ENCODE peak calls at places on chromosomes 7 and 10, in nine cellular contexts. O is right lobe of liver, D is esophagus squamous epithelium, P is body of pancreas, U is astrocyte, N is transverse colon, B is neural progenitor cell, A is tibial artery, C is lung. T is an unnamed sample. For H3K27me3 and H3K4me1, the result is how much of the 10 kb centered on the place peaks cover.

GRCh38 chr10:70816220-70816894 is 609 bp downstream of the SGPL1 start:
- DNase-seq in O (peak), D (no peak), P (peak), U (peak), N (peak), B (peak), A (peak), C (peak), T (peak)

GRCh38 chr7:94059747-94060146 is 55.6 kb upstream of the BET1 start:
- DNase-seq in O (no peak), D (no peak), P (no peak), U (peak), N (no peak), B (no peak), A (no peak), C (no peak), T (no peak)

GRCh38 chr10:5590816-5591215 is 66.1 kb downstream of the CALML3 start:
- DNase-seq in O (no peak), D (no peak), P (no peak), U (no peak), N (no peak), B (no peak), A (peak), C (no peak), T (no peak)

GRCh38 chr7:6705959-6706665 is 635 bp downstream of the ZNF12 start:
- DNase-seq in O (peak), D (no peak), P (peak), U (peak), N (peak), B (peak), A (no peak), C (no peak), T (peak)

GRCh38 chr10:44046605-44047004 is 338.3 kb downstream of the CXCL12 start:
- DNase-seq in O (no peak), D (no peak), P (peak), U (peak), N (no peak), B (peak), A (no peak), C (no peak), T (no peak)

GRCh38 chr7:130486114-130486962 is 5.5 kb upstream of the MEST start:
- DNase-seq in O (peak), D (no peak), P (peak), U (no peak), N (peak), B (peak), A (no peak), C (peak), T (no peak)

GRCh38 chr7:95199779-95200558 is 124.4 kb downstream of the PON1 start:
- DNase-seq in O (peak), D (no peak), P (peak), U (peak), N (peak), B (peak), A (no peak), C (peak), T (peak)

GRCh38 chr10:17074548-17074860 is 55.1 kb downstream of the CUBN start:
- DNase-seq in O (no peak), D (no peak), P (no peak), U (peak), N (no peak), B (no peak), A (no peak), C (no peak), T (no peak)

GRCh38 chr7:44378744-44379143 is 53.4 kb upstream of the CAMK2B start:
- DNase-seq in O (no peak), D (no peak), P (no peak), U (peak), N (no peak), B (no peak), A (no peak), C (peak), T (no peak)

GRCh38 chr10:79137826-79138225 is 69.1 kb downstream of the ZMIZ1 start:
- DNase-seq in O (no peak), D (no peak), P (peak), U (peak), N (peak), B (no peak), A (no peak), C (no peak), T (no peak)

GRCh38 chr10:81546243-81546642 is 328.8 kb upstream of the NRG3 start:
- DNase-seq in O (no peak), D (no peak), P (no peak), U (no peak), N (no peak), B (no peak), A (no peak), C (no peak), T (no peak)

GRCh38 chr10:113454341-113455061 is 98.4 kb upstream of the HABP2 start:
- DNase-seq in O (peak), D (no peak), P (peak), U (no peak), N (peak), B (peak), A (peak), C (no peak), T (peak)

GRCh38 chr7:113460067-113460466 is 341.7 kb upstream of the SMIM30 start:
- DNase-seq in O (no peak), D (no peak), P (peak), U (no peak), N (no peak), B (no peak), A (no peak), C (no peak), T (no peak)

GRCh38 chr10:50997461-50997860 is 76.8 kb upstream of the PRKG1 start:
- DNase-seq in O (no peak), D (no peak), P (no peak), U (no peak), N (no peak), B (no peak), A (no peak), C (no peak), T (no peak)

GRCh38 chr7:3009086-3009485 is 34.6 kb downstream of the CARD11 start:
- DNase-seq in O (no peak), D (no peak), P (no peak), U (no peak), N (no peak), B (no peak), A (no peak), C (no peak), T (no peak)

GRCh38 chr10:5159126-5159525 is 25.8 kb downstream of the AKR1C8 start:
- DNase-seq in O (no peak), D (no peak), P (no peak), U (no peak), N (no peak), B (no peak), A (no peak), C (no peak), T (no peak)

GRCh38 chr10:67079126-67079525 is 153.3 kb downstream of the LRRTM3 start:
- DNase-seq in O (no peak), D (no peak), P (peak), U (no peak), N (no peak), B (no peak), A (no peak), C (no peak), T (no peak)

GRCh38 chr7:1850976-1851571 is 181.0 kb downstream of the ELFN1 start:
- DNase-seq in O (peak), D (no peak), P (no peak), U (no peak), N (no peak), B (no peak), A (peak), C (no peak), T (no peak)

GRCh38 chr7:128783143-128783799 is 7.7 kb upstream of the OPN1SW start:
- DNase-seq in O (no peak), D (no peak), P (peak), U (peak), N (peak), B (peak), A (peak), C (no peak), T (peak)

GRCh38 chr7:134865001-134865845 is 85.8 kb downstream of the CALD1 start:
- DNase-seq in O (no peak), D (no peak), P (no peak), U (peak), N (no peak), B (peak), A (no peak), C (no peak), T (no peak)

GRCh38 chr7:149799397-149800168 is 26.2 kb upstream of the ZNF467 start:
- DNase-seq in O (peak), D (no peak), P (peak), U (no peak), N (peak), B (peak), A (no peak), C (peak), T (no peak)

GRCh38 chr7:116284390-116284789 is 74.1 kb downstream of the TES start:
- DNase-seq in O (no peak), D (no peak), P (no peak), U (no peak), N (no peak), B (no peak), A (no peak), C (no peak), T (no peak)

GRCh38 chr7:10802526-10802925 is 171.1 kb upstream of the PHF14 start:
- DNase-seq in O (no peak), D (no peak), P (no peak), U (peak), N (no peak), B (no peak), A (no peak), C (no peak), T (no peak)

GRCh38 chr7:144437370-144438191 is 34.1 kb upstream of the NOBOX start:
- DNase-seq in O (no peak), D (no peak), P (peak), U (peak), N (peak), B (peak), A (no peak), C (peak), T (no peak)

GRCh38 chr7:43513236-43513635 is 69.7 kb upstream of the STK17A start:
- DNase-seq in O (no peak), D (no peak), P (no peak), U (no peak), N (no peak), B (no peak), A (no peak), C (no peak), T (no peak)

GRCh38 chr7:155456772-155457543 is 971 bp upstream of the EN2 start:
- DNase-seq in O (peak), D (no peak), P (peak), U (peak), N (peak), B (peak), A (no peak), C (peak), T (no peak)

GRCh38 chr10:104591451-104591850 is 49.6 kb upstream of the SORCS3 start:
- DNase-seq in O (no peak), D (no peak), P (no peak), U (no peak), N (no peak), B (no peak), A (no peak), C (no peak), T (no peak)

GRCh38 chr7:126702242-126703016 is 550.3 kb downstream of the GRM8 start:
- DNase-seq in O (no peak), D (no peak), P (no peak), U (peak), N (no peak), B (no peak), A (no peak), C (no peak), T (no peak)
- H3K4me3 ChIP-seq in O (no peak), D (no peak), P (no peak), U (no peak), N (no peak), B (no peak), A (no peak), C (no peak), T (no peak)

GRCh38 chr7:38309555-38309954 is 36.1 kb upstream of the TARP start:
- DNase-seq in O (no peak), D (no peak), P (no peak), U (no peak), N (no peak), B (no peak), A (no peak), C (no peak), T (no peak)

GRCh38 chr7:38306136-38306535 is 32.7 kb upstream of the TARP start:
- DNase-seq in O (no peak), D (no peak), P (no peak), U (peak), N (no peak), B (no peak), A (no peak), C (no peak), T (no peak)

GRCh38 chr7:38310601-38311057 is 37.2 kb upstream of the TARP start:
- DNase-seq in O (peak), D (no peak), P (peak), U (no peak), N (peak), B (no peak), A (no peak), C (no peak), T (no peak)

GRCh38 chr7:38306914-38307313 is 33.5 kb upstream of the TARP start:
- DNase-seq in O (no peak), D (no peak), P (no peak), U (no peak), N (no peak), B (no peak), A (no peak), C (no peak), T (no peak)

DNA sequence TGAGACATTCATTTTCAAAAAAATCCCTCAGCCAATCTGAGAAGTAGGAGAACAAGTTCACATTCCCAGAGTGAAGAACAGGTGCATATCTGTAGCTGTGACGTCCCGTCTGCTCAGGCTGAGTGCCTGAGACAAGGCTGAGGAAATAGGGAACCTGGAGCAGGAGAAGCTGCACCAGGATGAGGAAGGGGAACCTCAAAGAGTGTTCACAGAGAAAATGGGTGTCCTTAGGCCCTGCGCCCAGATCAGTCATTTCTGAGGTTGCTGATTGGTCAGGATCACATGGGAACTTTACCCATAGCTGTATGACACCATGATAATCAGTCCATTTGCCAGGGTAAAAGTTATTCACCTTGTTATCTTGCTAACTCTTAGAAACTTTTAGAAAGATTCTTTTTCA is 34.2 kb upstream of the TARP start:
- DNase-seq in O (no peak), D (no peak), P (peak), U (no peak), N (no peak), B (no peak), A (no peak), C (no peak), T (no peak)
- H3K27me3 ChIP-seq in O (under half), D (under half), P (under half), U (under half), N (under half), B (under half), A (under half), C (under half), T (under half)

DNA sequence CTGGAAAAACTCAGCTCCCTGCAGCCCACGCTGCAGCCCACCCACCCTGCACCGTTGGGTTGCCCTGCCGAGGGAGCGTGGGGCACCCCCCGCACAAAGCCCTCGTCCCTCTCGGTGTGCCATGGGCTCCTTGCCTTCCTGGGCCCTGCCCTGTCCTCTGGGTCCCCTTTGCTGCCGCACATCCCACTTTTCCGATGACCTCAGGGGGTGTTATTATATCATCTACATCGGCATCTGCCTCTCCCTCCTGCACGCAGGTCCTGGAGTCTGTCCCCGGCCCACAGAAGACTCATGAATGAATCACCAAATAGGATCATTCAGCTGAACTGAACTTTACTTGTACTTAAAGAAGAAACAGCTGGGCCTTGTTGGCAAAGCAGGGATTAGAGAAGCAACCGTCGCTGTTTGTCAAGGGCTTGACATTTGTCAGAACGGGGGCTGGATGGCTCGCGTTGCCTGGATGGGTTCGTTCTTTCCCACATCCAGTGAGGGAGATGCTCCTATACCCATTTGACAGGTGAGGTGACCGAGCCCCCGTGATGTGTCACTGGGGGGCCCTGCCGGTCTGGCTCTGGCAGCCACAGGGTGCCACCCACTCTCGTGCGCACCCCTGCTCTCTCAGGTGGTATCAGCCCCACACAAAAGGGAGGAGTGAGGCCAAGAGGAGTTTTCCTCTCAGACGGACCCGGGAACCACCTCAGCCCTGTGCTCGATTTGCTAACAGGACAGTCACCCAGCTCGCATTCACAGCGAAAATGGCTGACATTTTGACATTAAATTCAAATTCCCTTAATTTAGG is 58.6 kb upstream of the EBF3 start:
- DNase-seq in O (no peak), D (no peak), P (peak), U (peak), N (no peak), B (no peak), A (peak), C (no peak), T (no peak)
- H3K4me1 ChIP-seq in O (under half), D (under half), P (under half), U (under half), N (under half), B (under half), A (under half), C (under half), T (under half)

DNA sequence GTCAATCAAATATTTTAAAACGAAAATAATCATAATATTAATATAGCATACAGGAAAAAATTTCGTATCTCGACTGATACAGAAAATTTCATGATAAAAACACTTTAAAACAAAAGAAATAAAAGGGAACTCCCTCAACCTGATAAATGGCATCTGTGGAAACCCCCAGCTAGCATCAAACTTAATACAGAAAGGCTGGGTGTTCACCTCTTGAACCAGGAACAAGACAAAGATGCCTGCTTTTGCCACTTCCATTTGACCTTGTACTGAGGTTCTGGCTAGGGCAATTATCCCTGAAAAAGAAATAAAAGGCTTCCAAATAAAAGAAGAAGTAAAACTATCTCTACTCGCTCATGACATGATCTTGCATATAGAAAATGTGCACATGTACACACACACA is 2.5 kb upstream of the ALOX5 start:
- DNase-seq in O (no peak), D (no peak), P (no peak), U (no peak), N (no peak), B (no peak), A (no peak), C (no peak), T (no peak)
- H3K4me3 ChIP-seq in O (no peak), D (no peak), P (no peak), U (no peak), N (no peak), B (no peak), A (no peak), C (no peak), T (no peak)

DNA sequence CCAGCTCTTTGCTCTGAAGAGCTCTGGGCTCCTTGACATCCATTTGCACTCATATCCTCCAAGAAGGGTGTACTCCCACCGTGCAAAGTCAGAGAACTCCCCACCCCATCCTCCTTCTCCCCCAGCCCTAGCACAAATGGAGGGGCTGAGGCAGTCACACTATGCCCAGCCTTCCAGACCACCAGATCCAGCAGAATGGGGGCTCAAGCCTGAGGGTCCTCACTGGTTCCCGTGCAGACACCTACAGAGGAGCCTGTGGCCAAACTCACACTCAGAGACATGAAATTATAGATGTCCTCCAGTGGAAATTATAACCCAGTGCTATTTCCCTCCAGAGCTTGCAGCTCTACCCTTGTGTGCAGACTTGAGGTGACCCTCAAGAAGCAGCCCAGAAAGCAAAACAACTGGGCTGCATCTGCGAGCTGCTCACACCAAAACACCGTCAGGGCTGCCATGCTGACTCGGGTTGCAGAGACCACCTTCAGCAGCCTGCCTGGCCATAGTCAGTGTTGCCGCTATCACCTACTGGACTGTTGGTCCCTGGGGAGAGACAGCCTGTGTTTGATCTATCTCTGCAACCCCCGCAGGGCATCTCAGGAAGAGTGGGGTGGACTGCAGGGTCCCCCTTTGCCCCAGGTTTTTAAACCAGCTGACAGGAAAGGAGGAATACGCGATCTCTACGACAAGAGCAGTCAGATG is 7.4 kb downstream of the ZNF488 start:
- DNase-seq in O (no peak), D (no peak), P (no peak), U (no peak), N (no peak), B (no peak), A (no peak), C (peak), T (no peak)
- H3K27me3 ChIP-seq in O (under half), D (under half), P (under half), U (under half), N (under half), B (under half), A (under half), C (under half), T (under half)

DNA sequence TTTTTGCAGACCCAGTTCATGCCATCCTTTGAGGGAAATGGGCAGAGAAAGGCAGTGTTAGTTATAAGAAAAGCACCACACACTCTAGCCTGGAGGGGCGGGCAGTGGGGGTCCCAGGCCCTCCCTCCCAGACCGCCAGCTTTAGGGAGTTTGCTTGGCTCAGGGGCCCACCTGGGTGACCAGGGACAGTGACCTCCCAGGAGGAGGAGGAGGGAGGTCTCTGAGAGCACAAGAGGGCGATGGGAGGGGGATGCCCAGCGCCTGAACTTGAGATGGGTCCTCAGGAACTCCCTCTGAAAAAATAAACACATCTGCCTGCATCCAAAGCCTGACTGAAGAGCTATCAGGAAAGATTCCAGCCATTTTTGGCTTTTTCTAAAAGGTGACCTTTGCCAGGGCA is 32.6 kb downstream of the TRIM8 start:
- DNase-seq in O (no peak), D (no peak), P (no peak), U (no peak), N (no peak), B (no peak), A (peak), C (no peak), T (no peak)
- H3K4me1 ChIP-seq in O (under half), D (half or more), P (under half), U (under half), N (half or more), B (half or more), A (half or more), C (under half), T (under half)

T was measured in ascending aorta.